ENCODE peak calls at places on chromosomes 1 and 21, in seven cellular contexts. B, U, L, X, I, V and Q are unnamed samples.

GRCh38 chr1:225508538-225509375 is 80.9 kb upstream of the LBR start:
- DNase-seq in B (peak), U (peak), L (no peak), X (peak), I (peak), V (no peak), Q (peak)

GRCh38 chr1:23100074-23100748 is 68.4 kb downstream of the LUZP1 start:
- DNase-seq in B (no peak), U (no peak), L (peak), X (no peak), I (peak), V (no peak), Q (no peak)

GRCh38 chr1:118627435-118627834 is 360.7 kb downstream of the TBX15 start:
- DNase-seq in B (no peak), U (no peak), L (no peak), X (no peak), I (no peak), V (no peak), Q (no peak)

GRCh38 chr1:113903496-113904291 is 905 bp downstream of the AP4B1 start:
- DNase-seq in B (no peak), U (peak), L (peak), X (no peak), I (no peak), V (peak), Q (no peak)

GRCh38 chr1:222918746-222919477 is 104.1 kb downstream of the DISP1 start:
- DNase-seq in B (no peak), U (no peak), L (no peak), X (no peak), I (no peak), V (no peak), Q (no peak)

GRCh38 chr1:98019747-98020146 is 98.9 kb upstream of the DPYD start:
- DNase-seq in B (no peak), U (no peak), L (no peak), X (no peak), I (no peak), V (no peak), Q (no peak)

GRCh38 chr1:1440941-1441888 is 5.7 kb downstream of the VWA1 start:
- DNase-seq in B (no peak), U (peak), L (peak), X (peak), I (peak), V (no peak), Q (no peak)

GRCh38 chr1:63931468-63931867 is 157.7 kb downstream of the ROR1 start:
- DNase-seq in B (no peak), U (no peak), L (no peak), X (no peak), I (no peak), V (no peak), Q (no peak)

GRCh38 chr21:15034126-15034848 is 30.5 kb downstream of the NRIP1 start:
- DNase-seq in B (no peak), U (no peak), L (no peak), X (no peak), I (no peak), V (no peak), Q (no peak)
- H3K4me3 ChIP-seq in B (no peak), U (no peak), L (no peak), X (no peak), I (no peak), V (no peak), Q (no peak)

DNA sequence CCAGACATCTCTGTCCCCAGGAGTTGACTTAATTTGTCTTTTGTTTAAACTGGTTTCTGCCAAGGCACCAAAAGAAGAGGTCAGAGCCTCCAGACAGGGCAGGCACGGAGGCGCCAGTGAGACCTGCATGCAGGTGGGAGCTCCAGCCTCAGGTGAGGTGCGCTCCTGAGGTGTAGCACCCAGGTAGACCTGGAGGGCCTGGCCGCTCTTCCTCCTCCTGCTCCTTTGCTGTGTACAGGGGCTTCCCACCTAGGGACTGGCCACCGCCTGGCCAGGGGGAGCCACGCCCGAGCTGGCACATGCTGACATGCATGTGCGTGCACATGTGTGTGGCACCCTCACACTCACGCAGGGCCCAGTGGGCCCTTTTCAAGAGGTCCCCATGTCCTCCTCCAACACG is 158.7 kb downstream of the PEX14 start:
- DNase-seq in B (no peak), U (no peak), L (no peak), X (no peak), I (no peak), V (no peak), Q (no peak)
- TF ChIP-seq YY1 in B (no peak), U (no peak), L (no peak), X (no peak), I (no peak), V (no peak), Q (no peak)

DNA sequence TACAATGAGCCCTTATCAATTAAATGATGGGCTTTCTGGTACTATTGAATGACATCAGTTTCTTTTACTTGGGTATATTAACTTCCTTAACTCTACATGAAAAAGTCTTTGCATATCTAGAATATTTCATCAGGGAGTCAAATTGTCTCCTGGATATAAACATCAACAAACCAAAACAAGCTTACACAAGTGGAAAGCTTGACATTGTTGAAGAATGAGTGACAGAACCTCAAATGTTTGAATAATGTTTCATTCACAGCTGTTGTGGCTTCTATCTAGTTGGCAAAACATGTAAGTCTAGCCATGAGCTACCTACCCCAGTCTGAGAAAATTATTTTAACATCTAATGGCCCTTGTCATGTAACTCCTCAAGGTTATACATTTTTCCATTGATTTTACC is 604.8 kb upstream of the ADAMTS5 start:
- DNase-seq in B (no peak), U (no peak), L (no peak), X (no peak), I (no peak), V (no peak), Q (no peak)
- H3K4me3 ChIP-seq in B (no peak), U (no peak), L (no peak), X (no peak), I (no peak), V (no peak), Q (no peak)

GRCh38 chr1:215819114-215819513 is 252.0 kb downstream of the KCTD3 start:
- DNase-seq in B (no peak), U (no peak), L (no peak), X (no peak), I (no peak), V (no peak), Q (no peak)
- TF ChIP-seq YY1 in B (no peak), U (no peak), L (no peak), X (no peak), I (no peak), V (no peak), Q (no peak)

GRCh38 chr1:180720753-180721152 is 88.9 kb downstream of the XPR1 start:
- DNase-seq in B (no peak), U (peak), L (no peak), X (no peak), I (no peak), V (no peak), Q (no peak)
- H3K4me3 ChIP-seq in B (no peak), U (no peak), L (no peak), X (no peak), I (no peak), V (no peak), Q (no peak)

GRCh38 chr1:235105051-235106043 is 23.3 kb downstream of the TOMM20 start:
- DNase-seq in B (no peak), U (peak), L (no peak), X (peak), I (no peak), V (peak), Q (no peak)
- TF ChIP-seq YY1 in B (no peak), U (no peak), L (no peak), X (no peak), I (no peak), V (no peak), Q (no peak)

GRCh38 chr1:60924964-60925798 is 157.2 kb upstream of the NFIA start:
- DNase-seq in B (no peak), U (peak), L (no peak), X (no peak), I (no peak), V (no peak), Q (no peak)
- H3K4me3 ChIP-seq in B (no peak), U (peak), L (no peak), X (no peak), I (no peak), V (no peak), Q (no peak)

GRCh38 chr21:29145837-29146453 is 15.5 kb downstream of the MAP3K7CL start:
- DNase-seq in B (no peak), U (no peak), L (no peak), X (no peak), I (no peak), V (no peak), Q (no peak)

GRCh38 chr21:29146726-29147125 is 16.3 kb downstream of the MAP3K7CL start:
- DNase-seq in B (no peak), U (no peak), L (no peak), X (no peak), I (no peak), V (no peak), Q (no peak)

GRCh38 chr21:29145354-29145782 is 14.9 kb downstream of the MAP3K7CL start:
- DNase-seq in B (no peak), U (peak), L (no peak), X (no peak), I (peak), V (no peak), Q (no peak)

GRCh38 chr21:29149771-29150425 is 19.5 kb downstream of the MAP3K7CL start:
- DNase-seq in B (no peak), U (no peak), L (no peak), X (no peak), I (no peak), V (no peak), Q (no peak)

DNA sequence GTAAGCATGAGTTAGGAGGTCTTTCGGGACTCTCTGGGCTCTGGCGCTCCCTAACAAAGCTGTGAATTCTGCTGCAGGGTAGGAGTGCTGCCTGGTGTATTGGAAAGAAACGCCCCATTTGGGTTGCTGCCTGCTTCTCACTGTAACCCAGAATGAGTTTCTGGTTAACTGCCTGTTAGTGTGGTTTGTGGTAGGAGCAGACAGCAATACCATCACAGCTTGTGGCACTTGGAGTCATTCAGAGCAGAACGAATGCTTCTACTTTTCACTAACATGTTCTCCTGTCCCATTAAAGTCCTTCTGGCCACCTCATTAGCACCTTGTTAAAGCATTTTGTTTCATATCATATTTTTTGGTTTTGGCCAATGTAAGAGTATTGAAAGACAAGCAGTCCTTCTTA is 18.1 kb downstream of the MAP3K7CL start:
- DNase-seq in B (no peak), U (no peak), L (no peak), X (no peak), I (no peak), V (no peak), Q (no peak)
- TF ChIP-seq YY1 in B (no peak), U (no peak), L (no peak), X (no peak), I (no peak), V (no peak), Q (no peak)